ENCODE peak calls at places on chromosomes 3 and 15, in eight cellular contexts. B is AG09309; N is heart left ventricle; X is brain microvascular endothelial cell; R is HL-60; S is CD8-positive, alpha-beta T cell; C is foreskin fibroblast; A is tibial nerve. O is an unnamed sample.

GRCh38 chr3:138188013-138188352 is 882 bp downstream of the ARMC8 start:
- DNase-seq in B (no peak), N (no peak), X (no peak), R (no peak), S (no peak), C (peak), A (no peak), O (no peak)

GRCh38 chr3:62923092-62923491 is 47.9 kb upstream of the CADPS start:
- DNase-seq in B (no peak), N (no peak), X (no peak), R (no peak), S (no peak), C (peak), A (no peak), O (no peak)

GRCh38 chr3:108459225-108459624 is 51.2 kb downstream of the MYH15 start:
- DNase-seq in B (no peak), N (no peak), X (no peak), R (no peak), S (no peak), C (no peak), A (no peak), O (no peak)

GRCh38 chr3:60743631-60744164 is 507.6 kb downstream of the FHIT start:
- DNase-seq in B (no peak), N (no peak), X (no peak), R (no peak), S (no peak), C (no peak), A (no peak), O (no peak)

GRCh38 chr3:61357902-61358301 is 106.7 kb upstream of the FHIT start:
- DNase-seq in B (no peak), N (no peak), X (no peak), R (no peak), S (no peak), C (no peak), A (no peak), O (no peak)

GRCh38 chr15:34154725-34155204 is 52.9 kb downstream of the PGBD4 start:
- DNase-seq in B (no peak), N (no peak), X (peak), R (no peak), S (no peak), C (peak), A (no peak), O (no peak)

GRCh38 chr15:74817370-74817737 is 4.7 kb downstream of the LMAN1L start:
- DNase-seq in B (no peak), N (peak), X (peak), R (no peak), S (no peak), C (peak), A (no peak), O (no peak)

GRCh38 chr3:128503164-128503651 is 10.2 kb upstream of the GATA2 start:
- DNase-seq in B (no peak), N (no peak), X (no peak), R (no peak), S (no peak), C (peak), A (no peak), O (no peak)

GRCh38 chr3:197564097-197564843 is 8.5 kb upstream of the BDH1 start:
- DNase-seq in B (no peak), N (no peak), X (no peak), R (no peak), S (no peak), C (no peak), A (no peak), O (no peak)

GRCh38 chr3:20400281-20400680 is 214.3 kb upstream of the SGO1 start:
- DNase-seq in B (no peak), N (no peak), X (no peak), R (no peak), S (no peak), C (no peak), A (no peak), O (no peak)

GRCh38 chr3:60594025-60594424 is 657.2 kb downstream of the FHIT start:
- DNase-seq in B (no peak), N (peak), X (peak), R (peak), S (no peak), C (peak), A (peak), O (no peak)

GRCh38 chr15:76991741-76992645 is 2.9 kb upstream of the PSTPIP1 start:
- DNase-seq in B (no peak), N (no peak), X (no peak), R (peak), S (no peak), C (no peak), A (no peak), O (no peak)

GRCh38 chr3:197736010-197736490 is 654 bp downstream of the RUBCN start:
- DNase-seq in B (no peak), N (peak), X (no peak), R (no peak), S (no peak), C (peak), A (no peak), O (no peak)

GRCh38 chr15:37059051-37059450 is 41.3 kb downstream of the MEIS2 start:
- DNase-seq in B (peak), N (no peak), X (peak), R (no peak), S (no peak), C (peak), A (no peak), O (peak)

GRCh38 chr3:27684302-27684701 is 37.8 kb downstream of the EOMES start:
- DNase-seq in B (no peak), N (no peak), X (no peak), R (no peak), S (no peak), C (no peak), A (no peak), O (no peak)

DNA sequence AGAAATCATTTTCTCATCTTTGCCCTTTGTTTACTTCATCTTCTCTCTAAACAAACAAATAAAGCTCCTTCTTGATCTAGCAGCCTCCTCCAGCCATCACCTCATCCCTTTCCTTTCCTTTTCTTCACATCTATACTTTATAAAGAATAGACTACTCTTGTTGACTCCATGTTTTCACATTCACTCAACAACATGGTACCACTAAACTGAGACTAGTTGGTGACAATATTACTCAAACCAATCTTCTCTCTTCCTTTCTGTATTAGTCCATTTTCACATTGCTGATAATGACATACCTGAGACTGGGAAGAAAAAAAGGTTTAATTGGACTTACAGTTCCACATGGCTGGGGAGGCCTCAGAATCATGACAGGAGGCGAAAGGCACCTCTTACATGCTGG is 324.7 kb downstream of the SOX2 start:
- DNase-seq in B (no peak), N (no peak), X (no peak), R (no peak), S (no peak), C (no peak), A (no peak), O (no peak)
- H3K4me3 ChIP-seq in B (no peak), N (no peak), X (no peak), R (no peak), S (no peak), C (no peak), A (no peak), O (no peak)

GRCh38 chr15:90104551-90104950 is 2.3 kb upstream of the IDH2 start:
- DNase-seq in B (no peak), N (peak), X (no peak), R (no peak), S (no peak), C (no peak), A (no peak), O (no peak)
- H3K4me3 ChIP-seq in B (no peak), N (no peak), X (no peak), R (no peak), S (no peak), C (no peak), A (no peak), O (no peak)

GRCh38 chr3:29319798-29320197 is 38.9 kb downstream of the RBMS3 start:
- DNase-seq in B (no peak), N (no peak), X (no peak), R (no peak), S (no peak), C (no peak), A (no peak), O (no peak)
- H3K4me3 ChIP-seq in B (no peak), N (no peak), X (no peak), R (no peak), S (no peak), C (peak), A (no peak), O (no peak)

GRCh38 chr15:61623746-61624145 is 394.6 kb upstream of the RORA start:
- DNase-seq in B (no peak), N (no peak), X (no peak), R (no peak), S (no peak), C (no peak), A (no peak), O (no peak)

GRCh38 chr15:61633951-61634350 is 404.8 kb upstream of the RORA start:
- DNase-seq in B (no peak), N (no peak), X (no peak), R (no peak), S (no peak), C (no peak), A (no peak), O (no peak)

GRCh38 chr15:61624950-61625349 is 395.8 kb upstream of the RORA start:
- DNase-seq in B (no peak), N (no peak), X (no peak), R (no peak), S (no peak), C (no peak), A (no peak), O (no peak)

GRCh38 chr15:61634837-61635236 is 405.7 kb upstream of the RORA start:
- DNase-seq in B (no peak), N (no peak), X (no peak), R (no peak), S (no peak), C (no peak), A (no peak), O (no peak)

GRCh38 chr15:61629269-61629668 is 400.2 kb upstream of the RORA start:
- DNase-seq in B (no peak), N (no peak), X (no peak), R (no peak), S (no peak), C (no peak), A (no peak), O (no peak)
- H3K4me3 ChIP-seq in B (no peak), N (no peak), X (no peak), R (no peak), S (no peak), C (no peak), A (no peak), O (no peak)

GRCh38 chr3:70597312-70597711 is 284.9 kb upstream of the MDFIC2 start:
- DNase-seq in B (no peak), N (no peak), X (no peak), R (no peak), S (no peak), C (no peak), A (no peak), O (no peak)
- H3K4me3 ChIP-seq in B (no peak), N (no peak), X (no peak), R (no peak), S (no peak), C (no peak), A (no peak), O (no peak)

GRCh38 chr3:26087751-26088150 is 297.9 kb downstream of the OXSM start:
- DNase-seq in B (no peak), N (no peak), X (no peak), R (no peak), S (no peak), C (no peak), A (no peak), O (no peak)
- H3K4me3 ChIP-seq in B (no peak), N (no peak), X (no peak), R (no peak), S (no peak), C (no peak), A (no peak), O (no peak)

DNA sequence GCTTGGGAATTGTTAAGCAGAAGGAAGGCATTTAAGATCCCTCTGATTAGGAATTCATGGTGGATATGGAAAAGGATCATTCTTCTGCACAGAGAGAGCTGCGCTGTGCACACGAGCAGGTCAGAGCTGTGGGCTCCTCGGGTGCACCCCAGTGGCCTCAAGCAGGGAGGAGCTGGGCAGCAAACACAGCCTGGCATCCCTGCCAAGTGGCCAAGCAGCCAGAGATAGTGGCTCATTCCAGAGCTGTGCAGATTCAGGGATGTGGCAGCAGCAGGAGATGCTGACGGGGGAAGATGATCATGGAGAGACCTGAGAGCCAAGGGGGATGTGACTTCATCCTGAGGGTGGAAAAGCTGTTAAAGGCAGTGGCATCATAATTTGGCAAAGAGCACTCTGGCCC is 55.9 kb downstream of the LRRK1 start:
- DNase-seq in B (no peak), N (no peak), X (no peak), R (no peak), S (no peak), C (no peak), A (no peak), O (no peak)
- H3K4me3 ChIP-seq in B (no peak), N (no peak), X (no peak), R (no peak), S (no peak), C (no peak), A (no peak), O (no peak)

O was measured in AG04449.